ENCODE peak calls at places on chromosome 15, in nine cellular contexts. T is CD8-positive, alpha-beta T cell; X is heart left ventricle; I is SJSA1; U is IMR-90; J is SJCRH30; F is GM23248; M is ovary; N is fibroblast of lung. R is an unnamed sample. For H3K9me3 and H3K36me3, the result is how much of the 10 kb centered on the place peaks cover.

GRCh38 chr15:39919740-39920509 is at the start of gene GPR176:
- DNase-seq in T (peak), X (peak), I (peak), U (peak), J (peak), F (peak), M (peak), N (peak), R (peak)

GRCh38 chr15:75648156-75649000 is 666 bp downstream of the SNX33 start:
- DNase-seq in T (no peak), X (peak), I (no peak), U (no peak), J (peak), F (peak), M (peak), N (peak), R (peak)

GRCh38 chr15:91263632-91264477 is 163.8 kb downstream of the SV2B start:
- DNase-seq in T (no peak), X (peak), I (no peak), U (peak), J (no peak), F (peak), M (no peak), N (peak), R (no peak)

GRCh38 chr15:98860647-98861041 is 146.9 kb downstream of the PGPEP1L start:
- DNase-seq in T (no peak), X (no peak), I (no peak), U (no peak), J (no peak), F (no peak), M (no peak), N (no peak), R (no peak)

GRCh38 chr15:40161693-40162401 is 978 bp downstream of the BUB1B start:
- DNase-seq in T (no peak), X (no peak), I (no peak), U (no peak), J (no peak), F (no peak), M (no peak), N (no peak), R (no peak)

GRCh38 chr15:44811347-44811746 is 75.0 kb downstream of the TRIM69 start:
- DNase-seq in T (no peak), X (no peak), I (no peak), U (no peak), J (no peak), F (no peak), M (no peak), N (no peak), R (no peak)

GRCh38 chr15:69410290-69410874 is 3.8 kb upstream of the KIF23 start:
- DNase-seq in T (no peak), X (no peak), I (no peak), U (peak), J (peak), F (peak), M (no peak), N (peak), R (peak)

GRCh38 chr15:46170326-46170725 is 535.5 kb downstream of the SQOR start:
- DNase-seq in T (no peak), X (no peak), I (no peak), U (no peak), J (no peak), F (no peak), M (no peak), N (no peak), R (no peak)

GRCh38 chr15:92205255-92205739 is 188.4 kb upstream of the ST8SIA2 start:
- DNase-seq in T (no peak), X (peak), I (no peak), U (no peak), J (no peak), F (peak), M (no peak), N (peak), R (no peak)

GRCh38 chr15:55858661-55859060 is 115.7 kb upstream of the PRTG start:
- DNase-seq in T (no peak), X (no peak), I (no peak), U (peak), J (no peak), F (peak), M (no peak), N (peak), R (peak)

GRCh38 chr15:31740203-31740602 is 290.1 kb upstream of the CHRNA7 start:
- DNase-seq in T (no peak), X (no peak), I (no peak), U (no peak), J (peak), F (no peak), M (no peak), N (no peak), R (no peak)

GRCh38 chr15:71447328-71448250 is 332.3 kb downstream of the THSD4 start:
- DNase-seq in T (no peak), X (no peak), I (peak), U (peak), J (no peak), F (peak), M (no peak), N (peak), R (peak)

GRCh38 chr15:90362936-90363212 is 10.8 kb downstream of the ZNF774 start:
- DNase-seq in T (no peak), X (no peak), I (peak), U (peak), J (no peak), F (peak), M (no peak), N (peak), R (peak)

GRCh38 chr15:81852826-81853225 is 193.0 kb downstream of the MEX3B start:
- DNase-seq in T (no peak), X (no peak), I (no peak), U (peak), J (no peak), F (peak), M (no peak), N (no peak), R (no peak)

GRCh38 chr15:65906396-65906795 is 37.1 kb downstream of the RAB11A start:
- DNase-seq in T (no peak), X (no peak), I (no peak), U (no peak), J (no peak), F (no peak), M (no peak), N (no peak), R (no peak)

GRCh38 chr15:60661075-60661645 is 182.2 kb upstream of the ICE2 start:
- DNase-seq in T (no peak), X (no peak), I (no peak), U (no peak), J (peak), F (peak), M (no peak), N (no peak), R (no peak)

GRCh38 chr15:42118650-42119531 is 24.5 kb upstream of the PLA2G4D start:
- DNase-seq in T (no peak), X (no peak), I (no peak), U (no peak), J (peak), F (peak), M (no peak), N (no peak), R (no peak)

GRCh38 chr15:90106522-90107117 is 4.4 kb upstream of the IDH2 start:
- DNase-seq in T (no peak), X (peak), I (peak), U (peak), J (peak), F (peak), M (no peak), N (peak), R (peak)

GRCh38 chr15:32687556-32687955 is 30.2 kb upstream of the GREM1 start:
- DNase-seq in T (no peak), X (no peak), I (no peak), U (peak), J (no peak), F (peak), M (no peak), N (peak), R (no peak)

GRCh38 chr15:68644088-68644904 is 65.5 kb downstream of the CORO2B start:
- DNase-seq in T (no peak), X (no peak), I (no peak), U (peak), J (no peak), F (peak), M (peak), N (peak), R (peak)

GRCh38 chr15:52362497-52362896 is 66.9 kb upstream of the MYO5C start:
- DNase-seq in T (no peak), X (peak), I (no peak), U (peak), J (no peak), F (peak), M (no peak), N (peak), R (no peak)

GRCh38 chr15:56919708-56920637 is 1.5 kb downstream of the TCF12 start:
- DNase-seq in T (no peak), X (peak), I (no peak), U (peak), J (peak), F (peak), M (peak), N (peak), R (peak)

GRCh38 chr15:30791239-30791638 is 112.5 kb upstream of the FAN1 start:
- DNase-seq in T (no peak), X (no peak), I (no peak), U (no peak), J (peak), F (peak), M (no peak), N (no peak), R (peak)

GRCh38 chr15:61232266-61232665 is 3.2 kb upstream of the RORA start:
- DNase-seq in T (no peak), X (no peak), I (no peak), U (no peak), J (no peak), F (no peak), M (no peak), N (no peak), R (no peak)

GRCh38 chr15:43169888-43170287 is 15.3 kb upstream of the CCNDBP1 start:
- DNase-seq in T (no peak), X (no peak), I (no peak), U (peak), J (no peak), F (no peak), M (no peak), N (peak), R (no peak)

GRCh38 chr15:95076381-95076780 is 845.0 kb downstream of the MCTP2 start:
- DNase-seq in T (no peak), X (no peak), I (no peak), U (no peak), J (peak), F (no peak), M (no peak), N (no peak), R (no peak)

GRCh38 chr15:77266708-77267387 is 153.1 kb downstream of the PEAK1 start:
- DNase-seq in T (no peak), X (no peak), I (no peak), U (peak), J (no peak), F (peak), M (no peak), N (peak), R (peak)

GRCh38 chr15:70208332-70208731 is 110.6 kb upstream of the TLE3 start:
- DNase-seq in T (no peak), X (no peak), I (no peak), U (no peak), J (no peak), F (no peak), M (no peak), N (no peak), R (no peak)

GRCh38 chr15:92930776-92931175 is 30.7 kb downstream of the CHD2 start:
- DNase-seq in T (no peak), X (no peak), I (no peak), U (peak), J (peak), F (peak), M (no peak), N (peak), R (peak)

GRCh38 chr15:63506537-63507035 is 2.2 kb downstream of the USP3 start:
- DNase-seq in T (no peak), X (no peak), I (no peak), U (no peak), J (no peak), F (peak), M (no peak), N (peak), R (no peak)

GRCh38 chr15:40909662-40910625 is 15.7 kb downstream of the VPS18 start:
- DNase-seq in T (no peak), X (no peak), I (no peak), U (no peak), J (no peak), F (peak), M (no peak), N (no peak), R (peak)

GRCh38 chr15:47383801-47384200 is 333.5 kb upstream of the SEMA6D start:
- DNase-seq in T (no peak), X (no peak), I (no peak), U (no peak), J (no peak), F (peak), M (no peak), N (no peak), R (no peak)

GRCh38 chr15:73387507-73388255 is 18.9 kb upstream of the HCN4 start:
- DNase-seq in T (no peak), X (no peak), I (no peak), U (peak), J (no peak), F (peak), M (no peak), N (peak), R (no peak)

GRCh38 chr15:100297812-100298211 is 44.0 kb downstream of the ADAMTS17 start:
- DNase-seq in T (no peak), X (no peak), I (no peak), U (no peak), J (no peak), F (no peak), M (no peak), N (no peak), R (no peak)

DNA sequence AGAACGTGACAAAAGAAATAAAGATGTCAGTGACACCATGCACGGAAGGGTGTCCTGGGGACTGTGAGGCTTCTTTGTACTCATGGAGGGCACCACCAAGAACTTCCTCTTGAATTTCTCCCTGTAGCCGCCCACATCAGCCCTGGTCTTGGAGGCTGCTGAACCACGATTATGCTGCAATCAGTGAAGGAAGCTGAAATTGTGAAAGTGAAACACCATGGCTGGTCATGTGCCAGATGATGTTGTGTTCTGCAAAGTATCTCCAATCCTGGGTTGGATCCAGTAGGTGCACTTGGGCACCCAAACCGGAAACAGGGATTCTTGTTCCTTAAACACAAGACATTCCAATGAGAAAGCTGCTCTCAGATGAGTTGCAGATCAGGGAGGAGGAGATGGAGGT is 104.4 kb upstream of the GOLGA6L6 start:
- DNase-seq in T (no peak), X (peak), I (no peak), U (no peak), J (no peak), F (peak), M (no peak), N (no peak), R (peak)
- H3K9me3 ChIP-seq in T (under half), X (under half), I (under half), U (under half), J (under half), F (under half), M (under half), N (under half), R (under half)

DNA sequence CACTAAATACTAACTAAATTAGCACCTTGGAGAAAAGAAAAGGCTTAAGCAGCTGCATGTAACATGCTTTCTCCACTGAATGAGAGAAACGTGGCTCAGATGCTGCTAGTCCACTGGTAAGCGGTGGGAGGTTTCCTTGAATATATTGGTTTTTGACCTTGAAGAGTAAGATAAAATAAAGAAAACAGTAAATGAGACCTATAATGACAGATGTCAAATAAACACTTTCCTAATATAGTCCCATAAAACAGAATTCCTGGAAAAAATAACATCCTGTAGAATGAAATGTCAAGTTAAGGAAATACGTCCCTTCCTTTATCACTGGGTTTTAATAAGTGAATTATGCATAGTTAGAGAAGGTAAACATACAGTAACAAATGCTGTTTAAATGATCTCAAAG is 215.0 kb downstream of the DPH6 start:
- DNase-seq in T (no peak), X (no peak), I (no peak), U (no peak), J (no peak), F (no peak), M (no peak), N (no peak), R (no peak)
- H3K36me3 ChIP-seq in T (under half), X (under half), I (under half), U (under half), J (under half), F (under half), M (under half), N (under half), R (under half)

DNA sequence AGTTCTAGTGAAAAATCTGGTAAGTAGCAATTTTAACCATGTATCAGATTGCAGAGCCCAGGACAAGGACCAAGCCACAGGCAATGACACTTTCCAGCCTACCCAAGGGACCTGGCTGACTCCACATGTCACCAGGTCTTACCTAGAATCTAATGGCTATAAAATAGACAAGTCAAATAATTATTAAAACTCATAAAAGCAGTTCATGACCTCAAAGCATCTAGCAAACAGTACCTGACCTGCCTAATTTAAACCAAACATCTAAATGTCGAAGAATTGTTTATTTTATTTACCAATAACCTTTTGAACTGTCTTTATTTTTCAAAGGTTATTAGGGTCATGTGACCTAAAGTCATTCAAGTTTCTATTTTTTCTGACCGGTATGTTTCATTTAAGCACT is 35.6 kb upstream of the MKRN3 start:
- DNase-seq in T (no peak), X (no peak), I (no peak), U (no peak), J (no peak), F (no peak), M (no peak), N (no peak), R (no peak)
- H3K9me3 ChIP-seq in T (under half), X (under half), I (under half), U (under half), J (under half), F (under half), M (under half), N (under half), R (under half)

GRCh38 chr15:74580538-74581350 is 34.9 kb upstream of the CLK3 start:
- DNase-seq in T (no peak), X (peak), I (no peak), U (no peak), J (no peak), F (no peak), M (no peak), N (no peak), R (no peak)
- H3K36me3 ChIP-seq in T (under half), X (under half), I (under half), U (under half), J (under half), F (under half), M (under half), N (under half), R (under half)

GRCh38 chr15:22239806-22240180 is 159.5 kb downstream of the OR4M2 start:
- DNase-seq in T (no peak), X (no peak), I (no peak), U (no peak), J (no peak), F (no peak), M (no peak), N (no peak), R (no peak)
- H3K9me3 ChIP-seq in T (under half), X (under half), I (under half), U (under half), J (under half), F (under half), M (under half), N (under half), R (under half)

GRCh38 chr15:59221479-59221878 is 14.8 kb downstream of the LDHAL6B start:
- DNase-seq in T (no peak), X (no peak), I (no peak), U (no peak), J (no peak), F (no peak), M (no peak), N (no peak), R (no peak)

GRCh38 chr15:59222106-59222505 is 15.5 kb downstream of the LDHAL6B start:
- DNase-seq in T (no peak), X (no peak), I (peak), U (peak), J (no peak), F (peak), M (no peak), N (peak), R (peak)

GRCh38 chr15:59223736-59224135 is 17.1 kb downstream of the LDHAL6B start:
- DNase-seq in T (no peak), X (no peak), I (no peak), U (no peak), J (no peak), F (no peak), M (no peak), N (no peak), R (no peak)

GRCh38 chr15:59224474-59224873 is 17.8 kb downstream of the LDHAL6B start:
- DNase-seq in T (no peak), X (peak), I (no peak), U (no peak), J (no peak), F (no peak), M (peak), N (no peak), R (no peak)

GRCh38 chr15:59222906-59223579 is 16.4 kb downstream of the LDHAL6B start:
- DNase-seq in T (no peak), X (no peak), I (no peak), U (no peak), J (no peak), F (no peak), M (no peak), N (no peak), R (no peak)
- H3K36me3 ChIP-seq in T (under half), X (under half), I (half or more), U (under half), J (half or more), F (half or more), M (under half), N (under half), R (under half)

R was measured in MG63.